ENCODE peak calls at places on chromosomes 12 and 14, in six cellular contexts. B, V, E, C, A and T are unnamed samples.

GRCh38 chr12:130366159-130366558 is 28.5 kb downstream of the PIWIL1 start:
- DNase-seq in E (no peak), A (no peak), V (no peak), B (no peak), C (no peak), T (no peak)

GRCh38 chr12:104498211-104498801 is 41.6 kb downstream of the CHST11 start:
- DNase-seq in V (no peak), B (peak; percentile 23), A (no peak), C (no peak), E (no peak), T (no peak)

GRCh38 chr14:99518441-99519346 is 37.5 kb downstream of the CCNK start:
- DNase-seq in V (no peak), E (peak; percentile 65), B (peak; percentile 88), C (peak; percentile 78), A (peak; percentile 83), T (peak; percentile 40)

GRCh38 chr12:51851408-51852097 is 3.0 kb upstream of the FIGNL2 start:
- DNase-seq in E (no peak), B (no peak), C (no peak), V (no peak), A (no peak), T (no peak)

GRCh38 chr14:35480119-35480769 is 53.7 kb upstream of the INSM2 start:
- DNase-seq in A (no peak), V (no peak), C (peak; percentile 39), E (no peak), B (no peak), T (no peak)

GRCh38 chr12:113238309-113238708 is 17.0 kb downstream of the TPCN1 start:
- DNase-seq in C (no peak), B (no peak), E (no peak), V (no peak), A (no peak), T (no peak)

GRCh38 chr12:111407371-111408115 is 1.8 kb downstream of the SH2B3 start:
- DNase-seq in B (no peak), V (no peak), A (no peak), C (no peak), E (no peak), T (no peak)

GRCh38 chr14:93764211-93764659 is 24.1 kb downstream of the PRIMA1 start:
- DNase-seq in B (no peak), C (no peak), V (no peak), E (no peak), A (no peak), T (no peak)

GRCh38 chr14:63974176-63974575 is 121.4 kb downstream of the SYNE2 start:
- DNase-seq in B (no peak), E (no peak), C (no peak), V (no peak), A (no peak), T (no peak)